ENCODE peak calls at places on chromosomes 4 and X, in six cellular contexts. One of them, this sample, is unnamed.

GRCh38 chr4:2728221-2728620 is 27.9 kb downstream of the TNIP2 start:
- DNase-seq in mesendoderm: no peak
- DNase-seq in HepG2: no peak
- DNase-seq in astrocyte: no peak
- DNase-seq in PC-9: no peak
- DNase-seq in fibroblast of lung: no peak
- DNase-seq in this sample: no peak

GRCh38 chr4:53591372-53591892 is at the start of gene LNX1:
- DNase-seq in HepG2: no peak
- DNase-seq in fibroblast of lung: no peak
- DNase-seq in PC-9: peak; percentile 96
- DNase-seq in mesendoderm: peak; percentile 95
- DNase-seq in astrocyte: no peak
- DNase-seq in this sample: peak; percentile 97

GRCh38 chrX:135346975-135347374 is 37.7 kb downstream of the ETDC start:
- DNase-seq in PC-9: no peak
- DNase-seq in fibroblast of lung: no peak
- DNase-seq in mesendoderm: peak; percentile 7
- DNase-seq in astrocyte: no peak
- DNase-seq in HepG2: no peak
- DNase-seq in this sample: no peak

GRCh38 chr4:95204873-95205272 is 343.9 kb downstream of the UNC5C start:
- DNase-seq in mesendoderm: peak; percentile 70
- DNase-seq in fibroblast of lung: peak; percentile 29
- DNase-seq in PC-9: no peak
- DNase-seq in astrocyte: no peak
- DNase-seq in HepG2: peak; percentile 9
- DNase-seq in this sample: no peak

GRCh38 chr4:55318541-55319129 is 27.4 kb upstream of the SRD5A3 start:
- DNase-seq in astrocyte: no peak
- DNase-seq in mesendoderm: no peak
- DNase-seq in HepG2: no peak
- DNase-seq in PC-9: no peak
- DNase-seq in fibroblast of lung: no peak
- DNase-seq in this sample: no peak

GRCh38 chr4:24991015-24991414 is 39.7 kb downstream of the LGI2 start:
- DNase-seq in HepG2: no peak
- DNase-seq in fibroblast of lung: peak; percentile 92
- DNase-seq in mesendoderm: no peak
- DNase-seq in astrocyte: peak; percentile 93
- DNase-seq in PC-9: no peak
- DNase-seq in this sample: no peak

GRCh38 chrX:46117234-46117633 is 428.0 kb downstream of the ZNF674 start:
- DNase-seq in mesendoderm: no peak
- DNase-seq in astrocyte: no peak
- DNase-seq in HepG2: no peak
- DNase-seq in fibroblast of lung: no peak
- DNase-seq in PC-9: no peak
- DNase-seq in this sample: no peak

GRCh38 chrX:84487365-84488353 is 14.6 kb downstream of the HDX start:
- DNase-seq in mesendoderm: no peak
- DNase-seq in fibroblast of lung: no peak
- DNase-seq in PC-9: no peak
- DNase-seq in HepG2: no peak
- DNase-seq in astrocyte: no peak
- DNase-seq in this sample: no peak

GRCh38 chrX:9117851-9118250 is 83.9 kb upstream of the FAM9B start:
- DNase-seq in fibroblast of lung: no peak
- DNase-seq in astrocyte: no peak
- DNase-seq in HepG2: no peak
- DNase-seq in PC-9: no peak
- DNase-seq in mesendoderm: no peak
- DNase-seq in this sample: no peak

GRCh38 chr4:98653890-98654867 is 4.2 kb downstream of the TSPAN5 start:
- DNase-seq in PC-9: peak; percentile 90
- DNase-seq in HepG2: no peak
- DNase-seq in mesendoderm: no peak
- DNase-seq in astrocyte: peak; percentile 98
- DNase-seq in fibroblast of lung: peak; percentile 99
- DNase-seq in this sample: no peak

GRCh38 chr4:25172964-25173917 is 13.0 kb upstream of the SEPSECS start:
- DNase-seq in fibroblast of lung: peak; percentile 100
- DNase-seq in PC-9: peak; percentile 92
- DNase-seq in astrocyte: peak; percentile 99
- DNase-seq in mesendoderm: peak; percentile 92
- DNase-seq in HepG2: no peak
- DNase-seq in this sample: peak; percentile 62

GRCh38 chr4:155703486-155704227 is 37.0 kb downstream of the GUCY1A1 start:
- DNase-seq in PC-9: no peak
- DNase-seq in HepG2: no peak
- DNase-seq in astrocyte: peak; percentile 57
- DNase-seq in fibroblast of lung: peak; percentile 61
- DNase-seq in mesendoderm: no peak
- DNase-seq in this sample: no peak

GRCh38 chr4:22336822-22337221 is 179.0 kb downstream of the ADGRA3 start:
- DNase-seq in astrocyte: no peak
- DNase-seq in HepG2: no peak
- DNase-seq in PC-9: no peak
- DNase-seq in fibroblast of lung: no peak
- DNase-seq in mesendoderm: no peak
- DNase-seq in this sample: no peak

GRCh38 chr4:19809989-19810388 is 441.7 kb upstream of the SLIT2 start:
- DNase-seq in PC-9: no peak
- DNase-seq in HepG2: no peak
- DNase-seq in astrocyte: peak; percentile 19
- DNase-seq in fibroblast of lung: peak; percentile 27
- DNase-seq in mesendoderm: peak; percentile 26
- DNase-seq in this sample: no peak

GRCh38 chrX:139724626-139725025 is 16.7 kb upstream of the MCF2 start:
- DNase-seq in mesendoderm: no peak
- DNase-seq in PC-9: no peak
- DNase-seq in fibroblast of lung: peak; percentile 54
- DNase-seq in HepG2: no peak
- DNase-seq in astrocyte: peak; percentile 40
- DNase-seq in this sample: no peak

GRCh38 chr4:65668201-65669007 is 1.9 kb downstream of the EPHA5 start:
- DNase-seq in astrocyte: peak; percentile 63
- DNase-seq in mesendoderm: peak; percentile 60
- DNase-seq in fibroblast of lung: peak; percentile 71
- DNase-seq in PC-9: no peak
- DNase-seq in HepG2: no peak
- DNase-seq in this sample: peak; percentile 36

GRCh38 chr4:55485821-55486220 is 60.9 kb downstream of the CLOCK start:
- DNase-seq in mesendoderm: no peak
- DNase-seq in HepG2: no peak
- DNase-seq in fibroblast of lung: no peak
- DNase-seq in PC-9: no peak
- DNase-seq in astrocyte: no peak
- DNase-seq in this sample: no peak

GRCh38 chrX:103442536-103442901 is 66.2 kb downstream of the BEX3 start:
- DNase-seq in PC-9: no peak
- DNase-seq in fibroblast of lung: peak; percentile 75
- DNase-seq in astrocyte: peak; percentile 69
- DNase-seq in HepG2: no peak
- DNase-seq in mesendoderm: no peak
- DNase-seq in this sample: no peak

GRCh38 chr4:7753271-7753670 is 186.4 kb downstream of the AFAP1 start:
- DNase-seq in astrocyte: peak; percentile 34
- DNase-seq in HepG2: no peak
- DNase-seq in mesendoderm: no peak
- DNase-seq in fibroblast of lung: peak; percentile 54
- DNase-seq in PC-9: peak; percentile 57
- DNase-seq in this sample: no peak

GRCh38 chr4:22030321-22030720 is 81.7 kb upstream of the KCNIP4 start:
- DNase-seq in astrocyte: no peak
- DNase-seq in HepG2: no peak
- DNase-seq in mesendoderm: no peak
- DNase-seq in PC-9: no peak
- DNase-seq in fibroblast of lung: no peak
- DNase-seq in this sample: no peak

GRCh38 chr4:1537410-1538095 is 131.3 kb upstream of the NKX1-1 start:
- DNase-seq in mesendoderm: no peak
- DNase-seq in astrocyte: no peak
- DNase-seq in fibroblast of lung: no peak
- DNase-seq in PC-9: no peak
- DNase-seq in HepG2: no peak
- DNase-seq in this sample: no peak

GRCh38 chr4:15659768-15660394 is 4.7 kb upstream of the FBXL5 start:
- DNase-seq in mesendoderm: no peak
- DNase-seq in HepG2: no peak
- DNase-seq in PC-9: peak; percentile 60
- DNase-seq in fibroblast of lung: peak; percentile 28
- DNase-seq in astrocyte: peak; percentile 23
- DNase-seq in this sample: peak; percentile 32

GRCh38 chr4:176340871-176341685 is 21.3 kb downstream of the SPCS3 start:
- DNase-seq in astrocyte: no peak
- DNase-seq in PC-9: no peak
- DNase-seq in HepG2: peak; percentile 24
- DNase-seq in fibroblast of lung: peak; percentile 33
- DNase-seq in mesendoderm: peak; percentile 60
- DNase-seq in this sample: peak; percentile 56

GRCh38 chrX:47539860-47540259 is 21.1 kb upstream of the ARAF start:
- DNase-seq in HepG2: no peak
- DNase-seq in PC-9: no peak
- DNase-seq in astrocyte: peak; percentile 23
- DNase-seq in mesendoderm: no peak
- DNase-seq in fibroblast of lung: peak; percentile 40
- DNase-seq in this sample: no peak

GRCh38 chrX:47543496-47543895 is 17.5 kb upstream of the ARAF start:
- DNase-seq in HepG2: no peak
- DNase-seq in mesendoderm: no peak
- DNase-seq in fibroblast of lung: no peak
- DNase-seq in astrocyte: no peak
- DNase-seq in PC-9: no peak
- DNase-seq in this sample: no peak

DNA sequence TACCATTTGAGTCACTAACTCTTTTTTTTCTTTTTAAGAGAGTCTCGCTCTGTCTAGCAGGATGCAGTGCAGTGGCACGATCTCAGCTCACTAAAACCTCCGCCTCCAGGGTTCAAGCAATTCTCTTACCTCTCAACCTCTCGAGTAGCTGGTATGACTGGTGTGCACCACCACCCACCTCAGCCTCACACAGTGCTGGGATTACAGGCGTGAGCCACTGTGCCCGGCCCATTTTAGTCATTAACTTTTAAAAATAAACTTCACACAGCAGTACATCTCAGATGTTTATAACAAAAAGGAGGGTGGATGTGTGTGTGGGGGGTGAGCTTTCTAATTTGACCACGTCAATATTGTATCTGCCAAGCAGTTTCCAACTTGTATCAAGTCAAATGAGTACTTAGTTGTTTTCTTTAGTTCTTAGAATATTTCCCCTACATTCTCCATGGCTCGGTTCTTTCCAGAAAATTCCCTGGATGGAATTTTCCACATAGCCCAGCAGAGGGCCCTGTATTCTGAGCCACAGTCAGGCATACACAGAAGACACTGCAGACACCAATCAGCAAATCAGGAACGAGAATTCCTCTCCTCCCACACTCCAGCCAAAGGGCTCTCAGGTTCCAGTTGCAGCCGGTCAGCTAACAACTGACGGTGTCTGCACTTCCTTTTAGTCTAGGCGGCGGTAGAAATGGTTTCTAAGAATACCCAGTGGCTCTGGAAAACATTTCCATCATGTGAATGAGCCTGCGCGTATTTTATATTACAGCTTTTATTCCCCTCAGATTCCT is 20.1 kb upstream of the ARAF start:
- DNase-seq in mesendoderm: peak; percentile 96
- DNase-seq in fibroblast of lung: peak; percentile 90
- DNase-seq in astrocyte: peak; percentile 85
- DNase-seq in PC-9: peak; percentile 59
- DNase-seq in HepG2: peak; percentile 81
- DNase-seq in this sample: peak; percentile 89
- H3K4me2 ChIP-seq in mesendoderm: no peak overlapping the region
- H3K4me2 ChIP-seq in fibroblast of lung: peak overlapping the region; percentile 13
- H3K4me2 ChIP-seq in astrocyte: peak overlapping the region; percentile 48
- H3K4me2 ChIP-seq in PC-9: peak overlapping the region; percentile 53
- H3K4me2 ChIP-seq in HepG2: peak overlapping the region; percentile 39
- H3K4me2 ChIP-seq in this sample: peak overlapping the region; percentile 45

GRCh38 chrX:72381439-72382198 is 75.9 kb upstream of the CITED1 start:
- DNase-seq in HepG2: peak; percentile 70
- DNase-seq in astrocyte: no peak
- DNase-seq in mesendoderm: no peak
- DNase-seq in PC-9: no peak
- DNase-seq in fibroblast of lung: peak; percentile 21
- DNase-seq in this sample: no peak

GRCh38 chrX:72387247-72387646 is 81.5 kb upstream of the CITED1 start:
- DNase-seq in mesendoderm: no peak
- DNase-seq in fibroblast of lung: no peak
- DNase-seq in astrocyte: no peak
- DNase-seq in HepG2: no peak
- DNase-seq in PC-9: no peak
- DNase-seq in this sample: no peak

GRCh38 chrX:72382199-72382590 is 76.5 kb upstream of the CITED1 start:
- DNase-seq in mesendoderm: no peak
- DNase-seq in astrocyte: peak; percentile 24
- DNase-seq in PC-9: no peak
- DNase-seq in fibroblast of lung: peak; percentile 37
- DNase-seq in HepG2: no peak
- DNase-seq in this sample: no peak
- H3K4me2 ChIP-seq in mesendoderm: no peak overlapping the region
- H3K4me2 ChIP-seq in astrocyte: no peak overlapping the region
- H3K4me2 ChIP-seq in PC-9: no peak overlapping the region
- H3K4me2 ChIP-seq in fibroblast of lung: no peak overlapping the region
- H3K4me2 ChIP-seq in HepG2: peak overlapping the region; percentile 49
- H3K4me2 ChIP-seq in this sample: no peak overlapping the region

DNA sequence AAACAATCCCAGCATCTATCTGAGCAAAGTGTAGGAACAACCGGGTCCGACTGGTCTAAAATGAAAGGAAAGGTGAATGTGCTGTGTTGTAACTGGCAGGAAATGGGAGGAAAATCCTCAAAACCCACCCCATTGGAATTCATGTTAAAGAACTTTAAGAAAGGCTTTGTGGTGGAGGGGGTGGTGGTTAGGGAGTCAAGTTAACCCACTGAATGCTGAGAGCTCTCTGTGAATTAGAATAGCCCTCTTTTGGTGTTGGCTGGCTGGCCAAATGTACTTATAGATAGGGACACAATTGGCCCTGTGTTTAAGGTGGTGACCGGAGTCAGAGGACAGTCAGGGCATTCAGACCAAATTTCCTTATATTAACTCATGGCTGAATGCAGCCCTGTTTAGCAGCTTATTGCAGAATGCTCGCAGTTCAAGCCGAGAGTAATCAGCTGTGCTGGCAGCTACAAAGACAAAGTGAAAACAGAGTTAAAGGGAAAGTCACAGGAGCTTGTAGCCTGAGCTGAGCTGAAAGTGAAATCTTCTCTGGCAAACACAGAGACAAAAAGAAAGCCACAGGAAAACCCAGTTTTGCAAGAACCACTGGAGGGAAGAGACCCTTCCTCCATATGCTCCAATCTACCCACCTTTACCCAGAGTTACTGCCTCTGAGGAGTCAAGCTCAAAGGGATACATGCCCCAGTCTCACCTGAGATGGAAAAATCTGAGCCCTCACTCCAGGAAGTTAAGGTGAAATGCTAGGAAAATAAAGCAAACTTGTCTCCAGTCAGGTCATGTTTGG is 38.5 kb upstream of the UGT2B7 start:
- DNase-seq in astrocyte: no peak
- DNase-seq in PC-9: no peak
- DNase-seq in fibroblast of lung: peak; percentile 30
- DNase-seq in HepG2: peak; percentile 93
- DNase-seq in mesendoderm: peak; percentile 67
- DNase-seq in this sample: peak; percentile 35
- H3K4me2 ChIP-seq in astrocyte: peak overlapping the region; percentile 67
- H3K4me2 ChIP-seq in PC-9: no peak overlapping the region
- H3K4me2 ChIP-seq in fibroblast of lung: peak overlapping the region; percentile 13
- H3K4me2 ChIP-seq in HepG2: peak overlapping the region; percentile 83
- H3K4me2 ChIP-seq in mesendoderm: no peak overlapping the region
- H3K4me2 ChIP-seq in this sample: peak overlapping the region; percentile 67

GRCh38 chrX:133364201-133364600 is 51.1 kb downstream of the GPC4 start:
- DNase-seq in mesendoderm: no peak
- DNase-seq in HepG2: no peak
- DNase-seq in astrocyte: peak; percentile 30
- DNase-seq in fibroblast of lung: peak; percentile 39
- DNase-seq in PC-9: no peak
- DNase-seq in this sample: no peak
- H3K4me2 ChIP-seq in mesendoderm: no peak overlapping the region
- H3K4me2 ChIP-seq in HepG2: no peak overlapping the region
- H3K4me2 ChIP-seq in astrocyte: no peak overlapping the region
- H3K4me2 ChIP-seq in fibroblast of lung: no peak overlapping the region
- H3K4me2 ChIP-seq in PC-9: no peak overlapping the region
- H3K4me2 ChIP-seq in this sample: no peak overlapping the region